ENCODE peak calls at places on chromosomes 7 and 10, in eight cellular contexts. H is tibial artery, Z is psoas muscle, P is body of pancreas, S is endothelial cell of umbilical vein, D is OCI-LY7, E is A549, F is fibroblast of lung. N is an unnamed sample.

GRCh38 chr10:87915989-87916388 is 52.6 kb downstream of the PTEN start:
- DNase-seq in H (peak), Z (no peak), P (no peak), S (peak), D (no peak), E (no peak), F (peak), N (peak)

GRCh38 chr7:138886501-138886917 is 88.5 kb upstream of the ATP6V0A4 start:
- DNase-seq in H (no peak), Z (no peak), P (peak), S (peak), D (peak), E (peak), F (peak), N (peak)

GRCh38 chr7:157282141-157282801 is 54.5 kb upstream of the DNAJB6 start:
- DNase-seq in H (no peak), Z (no peak), P (no peak), S (no peak), D (no peak), E (no peak), F (no peak), N (no peak)

GRCh38 chr10:86182150-86182549 is 184.4 kb downstream of the GRID1 start:
- DNase-seq in H (peak), Z (no peak), P (no peak), S (no peak), D (no peak), E (no peak), F (no peak), N (no peak)

GRCh38 chr10:24207781-24208611 is 942 bp upstream of the KIAA1217 start:
- DNase-seq in H (no peak), Z (no peak), P (peak), S (peak), D (no peak), E (no peak), F (peak), N (no peak)

GRCh38 chr7:73899731-73900142 is 38.8 kb downstream of the TMEM270 start:
- DNase-seq in H (peak), Z (peak), P (no peak), S (peak), D (no peak), E (no peak), F (peak), N (peak)

GRCh38 chr10:47165711-47166404 is 134.1 kb upstream of the GDF10 start:
- DNase-seq in H (peak), Z (peak), P (no peak), S (peak), D (no peak), E (no peak), F (peak), N (peak)

GRCh38 chr10:122126763-122127659 is 138.0 kb downstream of the TACC2 start:
- DNase-seq in H (peak), Z (no peak), P (no peak), S (peak), D (no peak), E (peak), F (peak), N (peak)

GRCh38 chr7:157978766-157979165 is 608.9 kb downstream of the PTPRN2 start:
- DNase-seq in H (no peak), Z (peak), P (no peak), S (no peak), D (no peak), E (no peak), F (no peak), N (no peak)

GRCh38 chr10:70693619-70694286 is 21.4 kb downstream of the ADAMTS14 start:
- DNase-seq in H (peak), Z (peak), P (peak), S (no peak), D (no peak), E (no peak), F (peak), N (peak)

GRCh38 chr10:3774814-3775670 is 10.0 kb downstream of the KLF6 start:
- DNase-seq in H (peak), Z (peak), P (no peak), S (peak), D (no peak), E (no peak), F (peak), N (peak)

GRCh38 chr7:38563736-38564135 is 67.4 kb downstream of the AMPH start:
- DNase-seq in H (no peak), Z (no peak), P (no peak), S (peak), D (no peak), E (no peak), F (peak), N (no peak)

GRCh38 chr10:97821308-97822038 is 28.2 kb upstream of the GOLGA7B start:
- DNase-seq in H (no peak), Z (peak), P (no peak), S (no peak), D (no peak), E (no peak), F (no peak), N (no peak)

GRCh38 chr7:44309271-44310091 is 15.9 kb downstream of the CAMK2B start:
- DNase-seq in H (no peak), Z (peak), P (peak), S (peak), D (no peak), E (no peak), F (peak), N (peak)

GRCh38 chr10:102118867-102119266 is 1.3 kb downstream of the LDB1 start:
- DNase-seq in H (peak), Z (no peak), P (peak), S (peak), D (peak), E (no peak), F (peak), N (peak)

GRCh38 chr7:139720705-139721231 is 57.0 kb downstream of the HIPK2 start:
- DNase-seq in H (no peak), Z (no peak), P (no peak), S (peak), D (no peak), E (no peak), F (no peak), N (peak)

GRCh38 chr7:95396136-95397032 is at the start of gene PON3:
- DNase-seq in H (no peak), Z (peak), P (peak), S (peak), D (no peak), E (peak), F (no peak), N (peak)

GRCh38 chr10:133456041-133456951 is 2.6 kb downstream of the SCART1 start:
- DNase-seq in H (no peak), Z (peak), P (no peak), S (no peak), D (no peak), E (no peak), F (no peak), N (no peak)

GRCh38 chr10:1187855-1188555 is 131.8 kb downstream of the WDR37 start:
- DNase-seq in H (no peak), Z (no peak), P (no peak), S (no peak), D (no peak), E (no peak), F (no peak), N (no peak)

GRCh38 chr10:118870467-118871243 is 115.9 kb upstream of the CACUL1 start:
- DNase-seq in H (peak), Z (no peak), P (peak), S (peak), D (no peak), E (peak), F (peak), N (peak)

GRCh38 chr7:3244241-3244814 is 56.7 kb upstream of the SDK1 start:
- DNase-seq in H (no peak), Z (no peak), P (no peak), S (peak), D (no peak), E (peak), F (peak), N (peak)

GRCh38 chr10:111079241-111079760 is 2.5 kb downstream of the ADRA2A start:
- DNase-seq in H (no peak), Z (no peak), P (no peak), S (no peak), D (no peak), E (no peak), F (no peak), N (no peak)

GRCh38 chr7:47739301-47739870 is 157.5 kb upstream of the TNS3 start:
- DNase-seq in H (no peak), Z (no peak), P (no peak), S (no peak), D (no peak), E (no peak), F (no peak), N (no peak)

GRCh38 chr7:86647340-86648094 is 3.8 kb downstream of the GRM3 start:
- DNase-seq in H (no peak), Z (no peak), P (no peak), S (no peak), D (no peak), E (no peak), F (no peak), N (no peak)

GRCh38 chr7:86644282-86645173 is 819 bp downstream of the GRM3 start:
- DNase-seq in H (no peak), Z (no peak), P (no peak), S (no peak), D (no peak), E (no peak), F (no peak), N (no peak)

GRCh38 chr7:86645676-86646276 is 2.1 kb downstream of the GRM3 start:
- DNase-seq in H (no peak), Z (no peak), P (no peak), S (no peak), D (no peak), E (no peak), F (no peak), N (no peak)

GRCh38 chr7:86645174-86645566 is 1.5 kb downstream of the GRM3 start:
- DNase-seq in H (no peak), Z (no peak), P (no peak), S (no peak), D (no peak), E (no peak), F (no peak), N (no peak)

GRCh38 chr7:86643478-86644281 is at the start of gene GRM3:
- DNase-seq in H (no peak), Z (no peak), P (peak), S (no peak), D (no peak), E (peak), F (peak), N (no peak)
- H3K4me3 ChIP-seq in H (peak), Z (peak), P (no peak), S (no peak), D (no peak), E (peak), F (peak), N (no peak)

GRCh38 chr7:144057954-144058353 is 9.2 kb downstream of the OR2A5 start:
- DNase-seq in H (no peak), Z (no peak), P (no peak), S (no peak), D (no peak), E (peak), F (peak), N (no peak)

GRCh38 chr7:144069511-144069910 is at the start of gene OR2A25:
- DNase-seq in H (no peak), Z (no peak), P (no peak), S (no peak), D (no peak), E (no peak), F (no peak), N (no peak)

DNA sequence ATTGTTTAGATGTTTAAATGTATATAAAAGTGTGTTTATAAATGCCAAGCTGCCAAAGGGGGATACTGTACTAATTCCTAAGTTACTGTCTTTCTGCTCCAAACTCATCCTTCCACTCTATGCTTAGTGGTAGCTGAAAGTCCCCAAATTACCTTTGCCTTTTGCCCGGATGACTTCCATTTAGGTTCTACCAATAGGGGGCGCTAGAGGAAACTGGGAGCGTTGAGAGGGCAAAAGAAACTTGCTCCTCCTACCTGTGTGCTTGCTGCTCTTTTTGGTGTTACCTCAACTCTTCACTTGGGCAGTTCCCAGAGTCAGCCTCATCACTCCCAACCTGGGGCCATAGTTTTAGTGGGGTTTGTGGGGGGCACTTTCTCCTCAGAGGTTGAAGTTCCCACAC is 5.9 kb upstream of the OR2A25 start:
- DNase-seq in H (no peak), Z (no peak), P (no peak), S (no peak), D (no peak), E (no peak), F (no peak), N (no peak)
- TF ChIP-seq CTCF in H (no peak), Z (no peak), P (no peak), S (peak), D (peak), E (no peak), F (peak), N (peak)

GRCh38 chr10:112895292-112895691 is 54.8 kb upstream of the TCF7L2 start:
- DNase-seq in H (no peak), Z (no peak), P (no peak), S (no peak), D (no peak), E (no peak), F (no peak), N (no peak)

GRCh38 chr10:112896273-112896672 is 53.8 kb upstream of the TCF7L2 start:
- DNase-seq in H (no peak), Z (no peak), P (no peak), S (no peak), D (no peak), E (no peak), F (peak), N (no peak)

GRCh38 chr10:112899396-112900065 is 50.5 kb upstream of the TCF7L2 start:
- DNase-seq in H (no peak), Z (no peak), P (peak), S (no peak), D (no peak), E (no peak), F (no peak), N (no peak)

GRCh38 chr10:112896722-112897121 is 53.3 kb upstream of the TCF7L2 start:
- DNase-seq in H (no peak), Z (no peak), P (no peak), S (no peak), D (no peak), E (no peak), F (peak), N (no peak)

DNA sequence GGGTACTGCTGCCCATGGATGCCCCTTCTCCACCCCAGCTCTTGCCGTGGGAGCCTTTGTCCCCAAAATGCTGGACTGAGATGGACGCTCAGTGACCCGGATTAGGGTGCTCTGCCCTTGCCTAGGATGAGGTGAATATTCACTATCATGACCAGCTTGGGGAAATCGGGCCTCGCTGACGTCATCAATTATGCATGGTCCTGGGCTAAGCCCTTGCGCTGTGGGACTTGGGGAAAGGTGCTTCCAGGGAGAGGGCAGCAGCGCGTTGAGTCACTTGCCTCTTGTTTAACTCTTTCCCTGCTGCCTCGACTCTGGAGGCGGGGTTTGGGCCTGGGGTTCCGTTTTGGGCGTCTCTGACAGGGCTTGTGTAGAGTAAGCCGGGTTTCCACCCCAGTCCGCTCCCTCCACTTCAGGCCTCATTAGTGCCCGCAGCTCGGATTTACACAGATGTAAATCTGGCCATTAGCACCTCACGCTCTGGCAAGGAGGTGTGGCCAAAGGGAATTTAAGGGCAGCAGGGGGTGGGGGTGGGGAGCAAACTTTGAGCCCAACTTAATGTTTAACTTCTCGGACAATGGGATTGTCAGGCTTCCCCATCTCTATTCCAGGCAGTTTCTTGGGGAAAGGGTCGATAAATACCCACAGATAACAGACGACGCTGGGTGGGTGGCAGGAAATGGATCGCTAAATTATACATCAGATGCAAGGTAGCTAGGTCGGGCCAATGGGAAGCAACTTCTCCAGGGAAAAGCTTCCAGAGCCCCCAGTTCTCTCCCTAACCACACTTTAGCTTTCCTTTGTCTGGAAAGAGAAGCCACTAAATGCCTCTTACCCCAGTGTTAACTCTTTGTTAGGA is 51.3 kb upstream of the TCF7L2 start:
- DNase-seq in H (peak), Z (no peak), P (peak), S (peak), D (no peak), E (peak), F (peak), N (peak)
- H3K4me3 ChIP-seq in H (no peak), Z (no peak), P (no peak), S (peak), D (no peak), E (peak), F (peak), N (peak)

DNA sequence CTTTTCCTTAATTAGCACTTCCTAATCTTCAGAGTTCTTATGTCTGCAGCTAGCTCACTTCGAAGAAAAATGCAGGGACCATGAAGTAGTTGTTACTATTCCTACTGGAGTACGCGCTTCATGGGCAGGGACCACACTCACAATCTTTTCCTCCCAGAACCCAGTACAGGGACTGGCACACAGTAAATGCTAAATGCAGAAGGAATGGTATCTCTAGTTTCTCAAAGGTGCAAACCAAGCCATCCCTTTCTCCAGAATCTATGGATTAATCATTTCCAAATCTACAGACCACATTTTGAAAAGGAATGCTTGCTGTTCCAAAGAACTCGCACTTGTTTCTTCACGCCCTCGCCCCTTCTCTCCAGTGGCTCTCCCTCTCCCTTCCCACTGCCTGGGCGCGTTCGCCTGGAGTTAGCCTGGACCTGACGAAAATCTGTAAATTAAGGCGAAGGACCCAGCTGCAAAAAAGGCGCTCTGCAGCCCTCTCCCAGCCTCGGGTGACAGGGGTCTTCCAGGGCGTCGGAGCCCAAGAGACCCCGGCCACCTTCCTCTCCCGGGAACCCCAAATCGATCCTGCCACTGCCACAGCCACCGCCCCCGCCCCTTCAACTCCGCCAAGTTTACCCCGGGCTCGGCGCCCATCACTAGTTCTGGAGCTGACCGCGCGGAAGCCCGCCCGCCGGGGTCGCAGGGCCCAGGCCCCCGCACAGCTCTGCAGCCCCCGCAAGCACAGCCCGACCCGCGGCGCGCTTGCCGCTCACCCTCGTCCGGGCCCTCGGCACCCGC is 552 bp downstream of the PDIA4 start:
- DNase-seq in H (peak), Z (no peak), P (no peak), S (peak), D (peak), E (peak), F (peak), N (peak)
- TF ChIP-seq CTCF in H (no peak), Z (no peak), P (no peak), S (no peak), D (no peak), E (no peak), F (no peak), N (no peak)

DNA sequence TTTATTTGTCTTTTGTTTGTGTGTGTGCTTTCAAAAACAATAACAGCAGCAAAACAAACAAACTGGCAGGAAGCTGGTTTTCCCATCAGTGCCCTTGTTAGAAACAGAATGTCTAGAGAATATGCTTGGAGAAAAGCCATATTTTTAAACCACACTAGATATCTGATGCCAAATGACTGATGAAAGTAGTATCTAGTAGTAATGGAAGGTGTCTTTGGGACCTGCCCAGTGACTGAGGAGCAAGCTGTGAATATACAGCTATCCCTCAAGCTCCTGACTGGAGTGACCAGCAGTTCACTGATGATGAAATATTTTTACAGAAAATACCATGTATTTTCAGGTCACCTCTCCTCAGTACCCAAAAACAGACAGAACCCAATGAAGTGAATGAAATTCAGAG is 956 bp downstream of the PDE1C start:
- DNase-seq in H (no peak), Z (no peak), P (no peak), S (no peak), D (no peak), E (no peak), F (no peak), N (no peak)
- H3K4me3 ChIP-seq in H (peak), Z (no peak), P (no peak), S (no peak), D (no peak), E (peak), F (peak), N (no peak)

GRCh38 chr7:27661776-27662489 is 750 bp downstream of the HIBADH start:
- DNase-seq in H (peak), Z (no peak), P (peak), S (no peak), D (peak), E (no peak), F (no peak), N (peak)

GRCh38 chr7:27656724-27657123 is 6.0 kb downstream of the HIBADH start:
- DNase-seq in H (no peak), Z (no peak), P (no peak), S (no peak), D (no peak), E (no peak), F (no peak), N (no peak)

GRCh38 chr7:27663989-27664331 is 1.3 kb upstream of the HIBADH start:
- DNase-seq in H (no peak), Z (no peak), P (no peak), S (no peak), D (no peak), E (no peak), F (no peak), N (no peak)

GRCh38 chr7:27662490-27663205 is at the start of gene HIBADH:
- DNase-seq in H (peak), Z (peak), P (peak), S (peak), D (peak), E (peak), F (peak), N (peak)
- TF ChIP-seq CTCF in H (peak), Z (no peak), P (peak), S (no peak), D (peak), E (no peak), F (no peak), N (no peak)

N was measured in foreskin fibroblast.